ENCODE peak calls at places on chromosomes 4 and X, in six cellular contexts. T is endothelial cell, E is H54, J is T-cell, W is lung, G is HT1080. K is an unnamed sample.

GRCh38 chr4:175873707-175874106 is 61.6 kb upstream of the GPM6A start:
- DNase-seq in T (no peak), E (no peak), J (no peak), W (no peak), G (no peak), K (no peak)

GRCh38 chr4:124722069-124722468 is 9.5 kb upstream of the ANKRD50 start:
- DNase-seq in T (no peak), E (no peak), J (no peak), W (no peak), G (peak; percentile 58), K (no peak)

GRCh38 chr4:2289311-2289954 is 27.5 kb upstream of the MXD4 start:
- DNase-seq in T (no peak), E (no peak), J (no peak), W (no peak), G (no peak), K (no peak)

GRCh38 chr4:48904541-48905142 is 1.9 kb downstream of the OCIAD2 start:
- DNase-seq in T (no peak), E (no peak), J (no peak), W (no peak), G (no peak), K (no peak)

GRCh38 chr4:110190249-110190648 is 8.2 kb downstream of the ELOVL6 start:
- DNase-seq in T (no peak), E (no peak), J (no peak), W (no peak), G (no peak), K (no peak)

GRCh38 chr4:167028976-167029375 is 205.3 kb downstream of the SPOCK3 start:
- DNase-seq in T (no peak), E (no peak), J (no peak), W (no peak), G (no peak), K (no peak)

GRCh38 chr4:7015383-7016035 is 27.7 kb upstream of the TADA2B start:
- DNase-seq in T (no peak), E (no peak), J (no peak), W (no peak), G (no peak), K (no peak)

GRCh38 chr4:78293841-78294301 is 236.7 kb downstream of the FRAS1 start:
- DNase-seq in T (no peak), E (no peak), J (no peak), W (no peak), G (peak; percentile 77), K (no peak)

GRCh38 chr4:157564771-157565170 is 344.2 kb downstream of the GRIA2 start:
- DNase-seq in T (no peak), E (no peak), J (no peak), W (no peak), G (no peak), K (no peak)

GRCh38 chrX:68941385-68941952 is 112.6 kb downstream of the EFNB1 start:
- DNase-seq in T (no peak), E (no peak), J (no peak), W (peak; percentile 27), G (no peak), K (no peak)

GRCh38 chrX:10173331-10173900 is 16.6 kb downstream of the CLCN4 start:
- DNase-seq in T (no peak), E (no peak), J (no peak), W (no peak), G (peak; percentile 63), K (no peak)

GRCh38 chr4:122865421-122865820 is 38.8 kb downstream of the FGF2 start:
- DNase-seq in T (no peak), E (no peak), J (no peak), W (no peak), G (no peak), K (no peak)

GRCh38 chr4:84579410-84579791 is 3.5 kb upstream of the CDS1 start:
- DNase-seq in T (no peak), E (no peak), J (no peak), W (no peak), G (no peak), K (no peak)

GRCh38 chr4:76752911-76753494 is 144.9 kb downstream of the SOWAHB start:
- DNase-seq in T (no peak), E (peak; percentile 65), J (no peak), W (no peak), G (peak; percentile 98), K (no peak)

GRCh38 chrX:68684291-68684918 is 36.9 kb downstream of the STARD8 start:
- DNase-seq in T (peak; percentile 52), E (no peak), J (no peak), W (no peak), G (no peak), K (no peak)

GRCh38 chrX:15838017-15838416 is 16.6 kb downstream of the AP1S2 start:
- DNase-seq in T (peak; percentile 8), E (no peak), J (peak; percentile 8), W (no peak), G (no peak), K (no peak)

GRCh38 chr4:59060895-59061294 is 1950.7 kb upstream of the IGFBP7 start:
- DNase-seq in T (no peak), E (no peak), J (no peak), W (no peak), G (no peak), K (no peak)

GRCh38 chr4:23333946-23334878 is 555.6 kb downstream of the PPARGC1A start:
- DNase-seq in T (no peak), E (no peak), J (peak; percentile 41), W (peak; percentile 59), G (peak; percentile 97), K (peak; percentile 75)

GRCh38 chrX:24858004-24858746 is 157.6 kb downstream of the ARX start:
- DNase-seq in T (no peak), E (no peak), J (no peak), W (no peak), G (peak; percentile 4), K (no peak)

GRCh38 chr4:173381610-173382009 is 10.9 kb downstream of the SAP30 start:
- DNase-seq in T (no peak), E (no peak), J (no peak), W (no peak), G (no peak), K (no peak)

GRCh38 chrX:44898411-44899221 is 25.6 kb downstream of the KDM6A start:
- DNase-seq in T (no peak), E (no peak), J (no peak), W (no peak), G (no peak), K (no peak)

GRCh38 chr4:20464381-20464780 is 212.7 kb downstream of the SLIT2 start:
- DNase-seq in T (no peak), E (no peak), J (no peak), W (no peak), G (peak; percentile 86), K (no peak)

GRCh38 chr4:140764785-140765392 is 8.7 kb upstream of the TBC1D9 start:
- DNase-seq in T (no peak), E (no peak), J (no peak), W (peak; percentile 36), G (no peak), K (no peak)

GRCh38 chrX:154444001-154444754 is at the start of gene FAM50A:
- DNase-seq in T (peak; percentile 60), E (peak; percentile 47), J (peak; percentile 44), W (peak; percentile 68), G (no peak), K (peak; percentile 25)

GRCh38 chr4:13160906-13161305 is 323.2 kb downstream of the RAB28 start:
- DNase-seq in T (no peak), E (peak; percentile 9), J (no peak), W (no peak), G (peak; percentile 71), K (no peak)

GRCh38 chr4:37780444-37781133 is 45.9 kb upstream of the PGM2 start:
- DNase-seq in T (no peak), E (no peak), J (peak; percentile 75), W (no peak), G (peak; percentile 20), K (no peak)

GRCh38 chr4:95417531-95417930 is 131.2 kb downstream of the UNC5C start:
- DNase-seq in T (no peak), E (no peak), J (no peak), W (no peak), G (no peak), K (no peak)

GRCh38 chr4:186958951-186959350 is 235.3 kb upstream of the FAT1 start:
- DNase-seq in T (no peak), E (no peak), J (no peak), W (no peak), G (no peak), K (no peak)

GRCh38 chrX:40471965-40472648 is 108.7 kb upstream of the ATP6AP2 start:
- DNase-seq in T (no peak), E (no peak), J (peak; percentile 4), W (peak; percentile 34), G (no peak), K (no peak)

GRCh38 chr4:78863991-78864390 is 75.2 kb downstream of the PAQR3 start:
- DNase-seq in T (no peak), E (no peak), J (no peak), W (no peak), G (no peak), K (no peak)

GRCh38 chr4:104465201-104465600 is 29.5 kb downstream of the CXXC4 start:
- DNase-seq in T (no peak), E (no peak), J (no peak), W (no peak), G (no peak), K (no peak)

K was measured in NCI-H1048.